ENCODE peak calls at places on chromosomes 16 and 17, in six cellular contexts. C, W, O, H, E and Y are unnamed samples.

GRCh38 chr17:29574732-29575510 is 6.4 kb downstream of the TP53I13 start:
- DNase-seq in O (no peak), E (peak; percentile 24), C (no peak), W (no peak), H (no peak), Y (no peak)

GRCh38 chr17:50173335-50173941 is 7.6 kb downstream of the SGCA start:
- DNase-seq in W (no peak), O (no peak), E (peak; percentile 78), H (no peak), C (no peak), Y (no peak)

GRCh38 chr17:50056217-50056960 is 479 bp downstream of the ITGA3 start:
- DNase-seq in W (peak; percentile 69), E (peak; percentile 74), H (peak; percentile 76), C (no peak), O (peak; percentile 6), Y (peak; percentile 84)

GRCh38 chr17:69534235-69534621 is 119.7 kb downstream of the MAP2K6 start:
- DNase-seq in E (no peak), H (no peak), C (no peak), W (no peak), O (no peak), Y (no peak)

GRCh38 chr16:46629331-46629843 is 8.2 kb upstream of the SHCBP1 start:
- DNase-seq in E (no peak), H (no peak), W (no peak), O (no peak), C (no peak), Y (no peak)

GRCh38 chr16:49838639-49839461 is 17.1 kb downstream of the ZNF423 start:
- DNase-seq in E (peak; percentile 50), W (no peak), C (no peak), H (peak; percentile 50), O (no peak), Y (no peak)

GRCh38 chr16:82034981-82035612 is at the start of gene HSD17B2:
- DNase-seq in H (no peak), O (no peak), W (no peak), E (no peak), C (no peak), Y (no peak)

GRCh38 chr17:67265620-67266019 is 20.6 kb upstream of the HELZ start:
- DNase-seq in H (no peak), O (no peak), W (no peak), C (no peak), E (no peak), Y (no peak)

GRCh38 chr17:50440172-50440837 is 14.3 kb downstream of the ACSF2 start:
- DNase-seq in C (no peak), E (no peak), H (no peak), W (no peak), O (no peak), Y (peak; percentile 77)

GRCh38 chr16:23145608-23146007 is 3.6 kb downstream of the USP31 start:
- DNase-seq in W (no peak), H (no peak), E (no peak), C (no peak), O (no peak), Y (no peak)

GRCh38 chr16:74271879-74272278 is 24.7 kb upstream of the PSMD7 start:
- DNase-seq in H (no peak), O (no peak), C (no peak), W (no peak), E (no peak), Y (no peak)

GRCh38 chr16:29995911-29996772 is at the start of gene INO80E:
- DNase-seq in E (peak; percentile 97), C (peak; percentile 87), H (peak; percentile 95), W (peak; percentile 99), O (peak; percentile 97), Y (peak; percentile 99)

GRCh38 chr16:63292036-63292435 is 1255.8 kb upstream of the CDH8 start:
- DNase-seq in O (no peak), E (no peak), W (no peak), C (no peak), H (no peak), Y (no peak)

GRCh38 chr16:71927787-71928186 is 32.5 kb downstream of the IST1 start:
- DNase-seq in H (no peak), W (no peak), O (no peak), E (no peak), C (no peak), Y (no peak)

GRCh38 chr17:34068506-34069035 is 186.5 kb upstream of the CCL2 start:
- DNase-seq in O (peak; percentile 4), E (no peak), W (no peak), H (no peak), C (no peak), Y (no peak)

GRCh38 chr17:79965806-79966205 is 69.9 kb downstream of the TBC1D16 start:
- DNase-seq in O (peak; percentile 44), W (no peak), E (no peak), C (no peak), H (no peak), Y (no peak)

GRCh38 chr16:73301984-73302383 is 254.1 kb upstream of the ZFHX3 start:
- DNase-seq in O (no peak), W (no peak), E (no peak), H (no peak), C (no peak), Y (no peak)

GRCh38 chr17:31433811-31434210 is 42.3 kb downstream of the RAB11FIP4 start:
- DNase-seq in W (no peak), H (no peak), O (no peak), E (no peak), C (no peak), Y (no peak)

GRCh38 chr16:80989801-80990200 is 16.9 kb downstream of the CMC2 start:
- DNase-seq in H (no peak), W (no peak), O (no peak), E (no peak), C (no peak), Y (no peak)